ENCODE peak calls at places on chromosomes 13 and 19, in ten cellular contexts. B is GM12865; P is HS-5; H is upper lobe of right lung; S is suprapubic skin; T is CD8-positive, alpha-beta memory T cell; R is NCI-H345; C is effector memory CD8-positive, alpha-beta T cell; Y is posterior cingulate gyrus; Z is dorsolateral prefrontal cortex. N is an unnamed sample.

GRCh38 chr13:76677047-76677446 is 209.2 kb downstream of the KCTD12 start:
- DNase-seq in H (no peak), Y (no peak), S (no peak), B (no peak), T (no peak), C (no peak), R (no peak), P (no peak), Z (no peak), N (no peak)

GRCh38 chr13:45678282-45678681 is 23.8 kb upstream of the CBY2 start:
- DNase-seq in H (no peak), R (peak), T (no peak), Y (no peak), C (no peak), S (no peak), Z (no peak), P (no peak), B (no peak), N (peak)

GRCh38 chr13:46659413-46660065 is 106.6 kb downstream of the LRCH1 start:
- DNase-seq in Z (no peak), P (no peak), T (no peak), H (no peak), R (no peak), Y (no peak), C (no peak), S (no peak), B (no peak), N (no peak)

GRCh38 chr19:32416749-32417469 is 11.3 kb downstream of the DPY19L3 start:
- DNase-seq in H (no peak), T (no peak), B (no peak), Z (no peak), R (no peak), Y (no peak), C (no peak), P (no peak), S (no peak), N (no peak)

GRCh38 chr19:55489711-55490477 is 1.7 kb downstream of the SSC5D start:
- DNase-seq in R (no peak), T (no peak), Y (no peak), S (no peak), C (no peak), B (no peak), Z (no peak), P (no peak), H (no peak), N (no peak)

GRCh38 chr13:84980571-84980970 is 818.6 kb downstream of the SLITRK6 start:
- DNase-seq in Y (no peak), B (no peak), P (no peak), H (no peak), S (no peak), Z (no peak), R (no peak), C (no peak), T (no peak), N (no peak)

GRCh38 chr13:22848539-22849052 is 332.2 kb upstream of the SGCG start:
- DNase-seq in B (no peak), Y (no peak), C (no peak), R (no peak), Z (no peak), T (no peak), H (no peak), S (no peak), P (no peak), N (peak)

GRCh38 chr13:110340812-110341444 is 33.8 kb downstream of the COL4A2 start:
- DNase-seq in B (peak), R (no peak), C (no peak), Z (no peak), H (peak), Y (no peak), T (no peak), S (peak), P (no peak), N (peak)

GRCh38 chr13:29756506-29756905 is 93.9 kb downstream of the UBL3 start:
- DNase-seq in T (no peak), C (no peak), P (peak), Z (no peak), B (no peak), R (no peak), S (no peak), H (no peak), Y (no peak), N (peak)

GRCh38 chr13:25085125-25085742 is 10.7 kb upstream of the PABPC3 start:
- DNase-seq in T (no peak), H (no peak), R (peak), Y (no peak), B (peak), Z (peak), C (no peak), S (no peak), P (no peak), N (peak)

GRCh38 chr13:101915333-101915732 is 462.9 kb downstream of the ITGBL1 start:
- DNase-seq in Y (no peak), P (no peak), S (no peak), H (no peak), C (no peak), T (no peak), B (no peak), Z (no peak), R (peak), N (no peak)

GRCh38 chr13:113404723-113405471 is 41.0 kb upstream of the GRTP1 start:
- DNase-seq in R (peak), H (peak), Z (no peak), T (no peak), C (no peak), P (no peak), Y (peak), S (peak), B (no peak), N (no peak)

N was measured in Daoy.